ENCODE peak calls at places on chromosomes 1 and 21, in eight cellular contexts. One of them, this sample, is unnamed.

GRCh38 chr21:32132911-32133310 is 145.9 kb downstream of the MIS18A start:
- DNase-seq in NCI-H1105: no peak
- DNase-seq in epithelial cell of prostate: no peak
- DNase-seq in neural progenitor cell: no peak
- DNase-seq in mucosa of descending colon: no peak
- DNase-seq in left ventricle myocardium superior: no peak
- DNase-seq in RCC 7860: no peak
- DNase-seq in A172: peak; percentile 10
- DNase-seq in this sample: no peak

GRCh38 chr1:38209986-38210385 is 163.4 kb upstream of the POU3F1 start:
- DNase-seq in NCI-H1105: peak; percentile 8
- DNase-seq in epithelial cell of prostate: no peak
- DNase-seq in neural progenitor cell: no peak
- DNase-seq in mucosa of descending colon: no peak
- DNase-seq in left ventricle myocardium superior: peak; percentile 61
- DNase-seq in RCC 7860: no peak
- DNase-seq in A172: no peak
- DNase-seq in this sample: no peak

GRCh38 chr1:157390646-157391045 is 161.7 kb downstream of the FCRL5 start:
- DNase-seq in NCI-H1105: no peak
- DNase-seq in epithelial cell of prostate: peak; percentile 10
- DNase-seq in neural progenitor cell: no peak
- DNase-seq in mucosa of descending colon: no peak
- DNase-seq in left ventricle myocardium superior: no peak
- DNase-seq in RCC 7860: peak; percentile 75
- DNase-seq in A172: peak; percentile 68
- DNase-seq in this sample: no peak

GRCh38 chr1:145999321-146000024 is 3.1 kb upstream of the TXNIP start:
- DNase-seq in NCI-H1105: peak; percentile 69
- DNase-seq in epithelial cell of prostate: no peak
- DNase-seq in neural progenitor cell: no peak
- DNase-seq in mucosa of descending colon: no peak
- DNase-seq in left ventricle myocardium superior: peak; percentile 63
- DNase-seq in RCC 7860: no peak
- DNase-seq in A172: no peak
- DNase-seq in this sample: no peak

GRCh38 chr1:17167041-17167782 is 37.7 kb upstream of the PADI1 start:
- DNase-seq in NCI-H1105: no peak
- DNase-seq in epithelial cell of prostate: no peak
- DNase-seq in neural progenitor cell: no peak
- DNase-seq in mucosa of descending colon: no peak
- DNase-seq in left ventricle myocardium superior: no peak
- DNase-seq in RCC 7860: no peak
- DNase-seq in A172: no peak
- DNase-seq in this sample: peak; percentile 55

GRCh38 chr1:148362141-148362929 is 120.8 kb downstream of the PPIAL4G start:
- DNase-seq in NCI-H1105: no peak
- DNase-seq in epithelial cell of prostate: no peak
- DNase-seq in neural progenitor cell: peak; percentile 50
- DNase-seq in mucosa of descending colon: peak; percentile 85
- DNase-seq in left ventricle myocardium superior: no peak
- DNase-seq in RCC 7860: no peak
- DNase-seq in A172: no peak
- DNase-seq in this sample: peak; percentile 56

GRCh38 chr1:64036549-64036948 is 166.9 kb upstream of the UBE2U start:
- DNase-seq in NCI-H1105: no peak
- DNase-seq in epithelial cell of prostate: no peak
- DNase-seq in neural progenitor cell: no peak
- DNase-seq in mucosa of descending colon: no peak
- DNase-seq in left ventricle myocardium superior: no peak
- DNase-seq in RCC 7860: no peak
- DNase-seq in A172: no peak
- DNase-seq in this sample: no peak

GRCh38 chr21:38925923-38926322 is 120.2 kb downstream of the ETS2 start:
- DNase-seq in NCI-H1105: no peak
- DNase-seq in epithelial cell of prostate: no peak
- DNase-seq in neural progenitor cell: no peak
- DNase-seq in mucosa of descending colon: peak; percentile 61
- DNase-seq in left ventricle myocardium superior: peak; percentile 72
- DNase-seq in RCC 7860: peak; percentile 88
- DNase-seq in A172: peak; percentile 91
- DNase-seq in this sample: no peak

GRCh38 chr1:160354388-160354985 is 11.3 kb downstream of the NCSTN start:
- DNase-seq in NCI-H1105: peak; percentile 4
- DNase-seq in epithelial cell of prostate: no peak
- DNase-seq in neural progenitor cell: peak; percentile 76
- DNase-seq in mucosa of descending colon: no peak
- DNase-seq in left ventricle myocardium superior: no peak
- DNase-seq in RCC 7860: no peak
- DNase-seq in A172: peak; percentile 44
- DNase-seq in this sample: peak; percentile 73

GRCh38 chr1:44030606-44031050 is 634 bp downstream of the SLC6A9 start:
- DNase-seq in NCI-H1105: peak; percentile 40
- DNase-seq in epithelial cell of prostate: no peak
- DNase-seq in neural progenitor cell: peak; percentile 90
- DNase-seq in mucosa of descending colon: no peak
- DNase-seq in left ventricle myocardium superior: peak; percentile 69
- DNase-seq in RCC 7860: no peak
- DNase-seq in A172: no peak
- DNase-seq in this sample: peak; percentile 64

GRCh38 chr1:225890346-225891228 is 1.6 kb upstream of the LEFTY1 start:
- DNase-seq in NCI-H1105: no peak
- DNase-seq in epithelial cell of prostate: no peak
- DNase-seq in neural progenitor cell: no peak
- DNase-seq in mucosa of descending colon: peak; percentile 65
- DNase-seq in left ventricle myocardium superior: no peak
- DNase-seq in RCC 7860: no peak
- DNase-seq in A172: no peak
- DNase-seq in this sample: peak; percentile 62

GRCh38 chr1:235639586-235640205 is 9.9 kb downstream of the GNG4 start:
- DNase-seq in NCI-H1105: no peak
- DNase-seq in epithelial cell of prostate: no peak
- DNase-seq in neural progenitor cell: no peak
- DNase-seq in mucosa of descending colon: peak; percentile 1
- DNase-seq in left ventricle myocardium superior: no peak
- DNase-seq in RCC 7860: no peak
- DNase-seq in A172: no peak
- DNase-seq in this sample: no peak

GRCh38 chr1:94851571-94851970 is 31.4 kb downstream of the SLC44A3 start:
- DNase-seq in NCI-H1105: no peak
- DNase-seq in epithelial cell of prostate: no peak
- DNase-seq in neural progenitor cell: no peak
- DNase-seq in mucosa of descending colon: no peak
- DNase-seq in left ventricle myocardium superior: no peak
- DNase-seq in RCC 7860: no peak
- DNase-seq in A172: no peak
- DNase-seq in this sample: no peak

GRCh38 chr1:232428781-232429530 is 201.0 kb downstream of the SIPA1L2 start:
- DNase-seq in NCI-H1105: no peak
- DNase-seq in epithelial cell of prostate: no peak
- DNase-seq in neural progenitor cell: no peak
- DNase-seq in mucosa of descending colon: no peak
- DNase-seq in left ventricle myocardium superior: no peak
- DNase-seq in RCC 7860: no peak
- DNase-seq in A172: no peak
- DNase-seq in this sample: no peak

GRCh38 chr1:216914974-216915373 is 191.7 kb upstream of the ESRRG start:
- DNase-seq in NCI-H1105: no peak
- DNase-seq in epithelial cell of prostate: no peak
- DNase-seq in neural progenitor cell: no peak
- DNase-seq in mucosa of descending colon: no peak
- DNase-seq in left ventricle myocardium superior: no peak
- DNase-seq in RCC 7860: no peak
- DNase-seq in A172: no peak
- DNase-seq in this sample: no peak

GRCh38 chr1:16956775-16957174 is 23.6 kb downstream of the MFAP2 start:
- DNase-seq in NCI-H1105: no peak
- DNase-seq in epithelial cell of prostate: no peak
- DNase-seq in neural progenitor cell: no peak
- DNase-seq in mucosa of descending colon: no peak
- DNase-seq in left ventricle myocardium superior: no peak
- DNase-seq in RCC 7860: no peak
- DNase-seq in A172: no peak
- DNase-seq in this sample: no peak

GRCh38 chr21:46388896-46389295 is 64.9 kb downstream of the PCNT start:
- DNase-seq in NCI-H1105: no peak
- DNase-seq in epithelial cell of prostate: no peak
- DNase-seq in neural progenitor cell: no peak
- DNase-seq in mucosa of descending colon: no peak
- DNase-seq in left ventricle myocardium superior: no peak
- DNase-seq in RCC 7860: no peak
- DNase-seq in A172: no peak
- DNase-seq in this sample: no peak

GRCh38 chr21:45341779-45342178 is 54.1 kb upstream of the POFUT2 start:
- DNase-seq in NCI-H1105: peak; percentile 17
- DNase-seq in epithelial cell of prostate: no peak
- DNase-seq in neural progenitor cell: no peak
- DNase-seq in mucosa of descending colon: no peak
- DNase-seq in left ventricle myocardium superior: no peak
- DNase-seq in RCC 7860: no peak
- DNase-seq in A172: peak; percentile 40
- DNase-seq in this sample: peak; percentile 31

GRCh38 chr1:223019236-223019635 is 123.8 kb downstream of the TLR5 start:
- DNase-seq in NCI-H1105: no peak
- DNase-seq in epithelial cell of prostate: no peak
- DNase-seq in neural progenitor cell: no peak
- DNase-seq in mucosa of descending colon: no peak
- DNase-seq in left ventricle myocardium superior: no peak
- DNase-seq in RCC 7860: no peak
- DNase-seq in A172: no peak
- DNase-seq in this sample: no peak

GRCh38 chr1:203189951-203190352 is 3.4 kb upstream of the CHI3L1 start:
- DNase-seq in NCI-H1105: no peak
- DNase-seq in epithelial cell of prostate: no peak
- DNase-seq in neural progenitor cell: no peak
- DNase-seq in mucosa of descending colon: no peak
- DNase-seq in left ventricle myocardium superior: no peak
- DNase-seq in RCC 7860: no peak
- DNase-seq in A172: no peak
- DNase-seq in this sample: no peak

GRCh38 chr1:247904122-247904521 is 8.7 kb downstream of the OR2W3 start:
- DNase-seq in NCI-H1105: no peak
- DNase-seq in epithelial cell of prostate: no peak
- DNase-seq in neural progenitor cell: no peak
- DNase-seq in mucosa of descending colon: no peak
- DNase-seq in left ventricle myocardium superior: no peak
- DNase-seq in RCC 7860: no peak
- DNase-seq in A172: no peak
- DNase-seq in this sample: no peak

GRCh38 chr1:1680912-1681273 is 11.7 kb downstream of the SLC35E2B start:
- DNase-seq in NCI-H1105: no peak
- DNase-seq in epithelial cell of prostate: no peak
- DNase-seq in neural progenitor cell: no peak
- DNase-seq in mucosa of descending colon: no peak
- DNase-seq in left ventricle myocardium superior: peak; percentile 21
- DNase-seq in RCC 7860: no peak
- DNase-seq in A172: no peak
- DNase-seq in this sample: no peak

GRCh38 chr1:26197301-26197700 is 6.9 kb downstream of the CATSPER4 start:
- DNase-seq in NCI-H1105: no peak
- DNase-seq in epithelial cell of prostate: no peak
- DNase-seq in neural progenitor cell: no peak
- DNase-seq in mucosa of descending colon: no peak
- DNase-seq in left ventricle myocardium superior: no peak
- DNase-seq in RCC 7860: no peak
- DNase-seq in A172: no peak
- DNase-seq in this sample: no peak

GRCh38 chr1:201108614-201109013 is 3.6 kb downstream of the CACNA1S start:
- DNase-seq in NCI-H1105: peak; percentile 11
- DNase-seq in epithelial cell of prostate: no peak
- DNase-seq in neural progenitor cell: peak; percentile 67
- DNase-seq in mucosa of descending colon: no peak
- DNase-seq in left ventricle myocardium superior: no peak
- DNase-seq in RCC 7860: no peak
- DNase-seq in A172: no peak
- DNase-seq in this sample: peak; percentile 55

GRCh38 chr1:110134050-110134595 is 16.2 kb upstream of the SLC6A17 start:
- DNase-seq in NCI-H1105: no peak
- DNase-seq in epithelial cell of prostate: no peak
- DNase-seq in neural progenitor cell: no peak
- DNase-seq in mucosa of descending colon: no peak
- DNase-seq in left ventricle myocardium superior: no peak
- DNase-seq in RCC 7860: no peak
- DNase-seq in A172: no peak
- DNase-seq in this sample: no peak

GRCh38 chr1:215109171-215109570 is 26.6 kb downstream of the KCNK2 start:
- DNase-seq in NCI-H1105: no peak
- DNase-seq in epithelial cell of prostate: no peak
- DNase-seq in neural progenitor cell: no peak
- DNase-seq in mucosa of descending colon: no peak
- DNase-seq in left ventricle myocardium superior: no peak
- DNase-seq in RCC 7860: no peak
- DNase-seq in A172: no peak
- DNase-seq in this sample: no peak

GRCh38 chr1:8495928-8496401 is 178.1 kb downstream of the SLC45A1 start:
- DNase-seq in NCI-H1105: no peak
- DNase-seq in epithelial cell of prostate: no peak
- DNase-seq in neural progenitor cell: no peak
- DNase-seq in mucosa of descending colon: no peak
- DNase-seq in left ventricle myocardium superior: no peak
- DNase-seq in RCC 7860: peak; percentile 70
- DNase-seq in A172: no peak
- DNase-seq in this sample: no peak

GRCh38 chr1:22949807-22950462 is 22.7 kb downstream of the LACTBL1 start:
- DNase-seq in NCI-H1105: no peak
- DNase-seq in epithelial cell of prostate: no peak
- DNase-seq in neural progenitor cell: no peak
- DNase-seq in mucosa of descending colon: no peak
- DNase-seq in left ventricle myocardium superior: no peak
- DNase-seq in RCC 7860: no peak
- DNase-seq in A172: no peak
- DNase-seq in this sample: no peak

GRCh38 chr1:206685256-206685748 is 597 bp downstream of the MAPKAPK2 start:
- DNase-seq in NCI-H1105: peak; percentile 22
- DNase-seq in epithelial cell of prostate: no peak
- DNase-seq in neural progenitor cell: peak; percentile 68
- DNase-seq in mucosa of descending colon: peak; percentile 68
- DNase-seq in left ventricle myocardium superior: peak; percentile 60
- DNase-seq in RCC 7860: peak; percentile 6
- DNase-seq in A172: no peak
- DNase-seq in this sample: peak; percentile 72

GRCh38 chr1:234977891-234978396 is 150.7 kb downstream of the TOMM20 start:
- DNase-seq in NCI-H1105: no peak
- DNase-seq in epithelial cell of prostate: no peak
- DNase-seq in neural progenitor cell: no peak
- DNase-seq in mucosa of descending colon: no peak
- DNase-seq in left ventricle myocardium superior: no peak
- DNase-seq in RCC 7860: no peak
- DNase-seq in A172: no peak
- DNase-seq in this sample: no peak

GRCh38 chr1:209103135-209103534 is 480.4 kb upstream of the CAMK1G start:
- DNase-seq in NCI-H1105: peak; percentile 3
- DNase-seq in epithelial cell of prostate: no peak
- DNase-seq in neural progenitor cell: no peak
- DNase-seq in mucosa of descending colon: no peak
- DNase-seq in left ventricle myocardium superior: no peak
- DNase-seq in RCC 7860: no peak
- DNase-seq in A172: no peak
- DNase-seq in this sample: no peak

GRCh38 chr1:26858891-26859630 is 3.9 kb upstream of the SFN start:
- DNase-seq in NCI-H1105: no peak
- DNase-seq in epithelial cell of prostate: peak; percentile 98
- DNase-seq in neural progenitor cell: no peak
- DNase-seq in mucosa of descending colon: no peak
- DNase-seq in left ventricle myocardium superior: no peak
- DNase-seq in RCC 7860: peak; percentile 52
- DNase-seq in A172: no peak
- DNase-seq in this sample: no peak

GRCh38 chr1:182616130-182617074 is 12.2 kb upstream of the RGS16 start:
- DNase-seq in NCI-H1105: peak; percentile 97
- DNase-seq in epithelial cell of prostate: no peak
- DNase-seq in neural progenitor cell: peak; percentile 81
- DNase-seq in mucosa of descending colon: peak; percentile 61
- DNase-seq in left ventricle myocardium superior: peak; percentile 86
- DNase-seq in RCC 7860: no peak
- DNase-seq in A172: peak; percentile 92
- DNase-seq in this sample: peak; percentile 52

GRCh38 chr1:161962094-161962887 is 61.4 kb downstream of the OLFML2B start:
- DNase-seq in NCI-H1105: no peak
- DNase-seq in epithelial cell of prostate: no peak
- DNase-seq in neural progenitor cell: no peak
- DNase-seq in mucosa of descending colon: no peak
- DNase-seq in left ventricle myocardium superior: no peak
- DNase-seq in RCC 7860: peak; percentile 76
- DNase-seq in A172: peak; percentile 91
- DNase-seq in this sample: no peak

This sample was measured in iPS-NIHi11.